ENCODE peak calls at places on chromosomes 2 and 18, in four cellular contexts. One of them, this sample, is unnamed.

GRCh38 chr2:132586835-132587234 is 83.2 kb downstream of the LYPD1 start:
- DNase-seq in AG10803: no peak
- DNase-seq in psoas muscle: no peak
- DNase-seq in IMR-90: no peak
- DNase-seq in this sample: no peak

GRCh38 chr18:23336072-23336471 is 117.0 kb upstream of the RIOK3 start:
- DNase-seq in IMR-90: no peak
- DNase-seq in psoas muscle: no peak
- DNase-seq in AG10803: no peak
- DNase-seq in this sample: peak

GRCh38 chr2:67476808-67477790 is 80.0 kb downstream of the ETAA1 start:
- DNase-seq in psoas muscle: no peak
- DNase-seq in AG10803: peak
- DNase-seq in IMR-90: peak
- DNase-seq in this sample: peak

GRCh38 chr2:112794131-112794733 is 9.9 kb upstream of the IL1A start:
- DNase-seq in AG10803: peak
- DNase-seq in psoas muscle: no peak
- DNase-seq in IMR-90: peak
- DNase-seq in this sample: peak

GRCh38 chr2:71602581-71602980 is 149.2 kb downstream of the DYSF start:
- DNase-seq in IMR-90: no peak
- DNase-seq in AG10803: no peak
- DNase-seq in psoas muscle: peak
- DNase-seq in this sample: no peak

GRCh38 chr2:8018956-8019355 is 662.9 kb upstream of the ID2 start:
- DNase-seq in AG10803: no peak
- DNase-seq in IMR-90: peak
- DNase-seq in psoas muscle: no peak
- DNase-seq in this sample: no peak

GRCh38 chr18:41391616-41392610 is 563.1 kb upstream of the PIK3C3 start:
- DNase-seq in psoas muscle: peak
- DNase-seq in IMR-90: peak
- DNase-seq in AG10803: peak
- DNase-seq in this sample: peak

GRCh38 chr2:224517963-224518362 is 67.2 kb downstream of the CUL3 start:
- DNase-seq in AG10803: no peak
- DNase-seq in IMR-90: no peak
- DNase-seq in psoas muscle: no peak
- DNase-seq in this sample: no peak

GRCh38 chr2:6080837-6081541 is 388.8 kb downstream of the SOX11 start:
- DNase-seq in psoas muscle: no peak
- DNase-seq in IMR-90: no peak
- DNase-seq in AG10803: no peak
- DNase-seq in this sample: no peak

GRCh38 chr2:117068371-117068770 is 746.1 kb upstream of the DDX18 start:
- DNase-seq in psoas muscle: no peak
- DNase-seq in IMR-90: no peak
- DNase-seq in AG10803: no peak
- DNase-seq in this sample: no peak

GRCh38 chr2:240287496-240288086 is 147.1 kb upstream of the OTOS start:
- DNase-seq in AG10803: no peak
- DNase-seq in IMR-90: no peak
- DNase-seq in psoas muscle: peak
- DNase-seq in this sample: no peak

GRCh38 chr2:45962522-45962921 is 311.0 kb downstream of the PRKCE start:
- DNase-seq in AG10803: peak
- DNase-seq in IMR-90: peak
- DNase-seq in psoas muscle: peak
- DNase-seq in this sample: peak

GRCh38 chr2:240620149-240620731 is 5.0 kb upstream of the GPR35 start:
- DNase-seq in IMR-90: no peak
- DNase-seq in psoas muscle: peak
- DNase-seq in AG10803: no peak
- DNase-seq in this sample: no peak

GRCh38 chr2:121150126-121150525 is 134.9 kb downstream of the TFCP2L1 start:
- DNase-seq in IMR-90: no peak
- DNase-seq in psoas muscle: no peak
- DNase-seq in AG10803: no peak
- DNase-seq in this sample: no peak

GRCh38 chr2:223991611-223992010 is 34.3 kb downstream of the MRPL44 start:
- DNase-seq in AG10803: no peak
- DNase-seq in IMR-90: no peak
- DNase-seq in psoas muscle: no peak
- DNase-seq in this sample: no peak

GRCh38 chr2:233011268-233012190 is 1.5 kb downstream of the NGEF start:
- DNase-seq in psoas muscle: no peak
- DNase-seq in IMR-90: no peak
- DNase-seq in AG10803: no peak
- DNase-seq in this sample: no peak

GRCh38 chr2:240775911-240776310 is 44.1 kb downstream of the KIF1A start:
- DNase-seq in IMR-90: no peak
- DNase-seq in AG10803: no peak
- DNase-seq in psoas muscle: no peak
- DNase-seq in this sample: no peak

GRCh38 chr2:75002007-75002406 is 43.6 kb downstream of the POLE4 start:
- DNase-seq in IMR-90: peak
- DNase-seq in psoas muscle: no peak
- DNase-seq in AG10803: peak
- DNase-seq in this sample: peak

GRCh38 chr18:48948112-48949050 is 2.4 kb downstream of the SMAD7 start:
- DNase-seq in IMR-90: peak
- DNase-seq in AG10803: no peak
- DNase-seq in psoas muscle: peak
- DNase-seq in this sample: peak

GRCh38 chr2:100744589-100744988 is 75.3 kb upstream of the NPAS2 start:
- DNase-seq in psoas muscle: no peak
- DNase-seq in IMR-90: peak
- DNase-seq in AG10803: no peak
- DNase-seq in this sample: peak

GRCh38 chr2:149601141-149601796 is 13.7 kb upstream of the MMADHC start:
- DNase-seq in IMR-90: peak
- DNase-seq in AG10803: peak
- DNase-seq in psoas muscle: no peak
- DNase-seq in this sample: peak

GRCh38 chr18:45628979-45629958 is 14.0 kb downstream of the SLC14A2 start:
- DNase-seq in IMR-90: peak
- DNase-seq in AG10803: peak
- DNase-seq in psoas muscle: no peak
- DNase-seq in this sample: no peak

GRCh38 chr2:102703748-102704147 is 58.1 kb upstream of the TMEM182 start:
- DNase-seq in IMR-90: peak
- DNase-seq in psoas muscle: no peak
- DNase-seq in AG10803: peak
- DNase-seq in this sample: peak

GRCh38 chr2:221111739-221112138 is 460.4 kb downstream of the EPHA4 start:
- DNase-seq in psoas muscle: no peak
- DNase-seq in AG10803: no peak
- DNase-seq in IMR-90: no peak
- DNase-seq in this sample: no peak

GRCh38 chr2:30265441-30266015 is 34.2 kb downstream of the LBH start:
- DNase-seq in AG10803: peak
- DNase-seq in IMR-90: peak
- DNase-seq in psoas muscle: no peak
- DNase-seq in this sample: peak

GRCh38 chr2:224807153-224807964 is 91.2 kb upstream of the CCDC195 start:
- DNase-seq in IMR-90: no peak
- DNase-seq in psoas muscle: no peak
- DNase-seq in AG10803: no peak
- DNase-seq in this sample: peak

GRCh38 chr2:105597011-105597830 is 147.5 kb upstream of the NCK2 start:
- DNase-seq in AG10803: no peak
- DNase-seq in psoas muscle: no peak
- DNase-seq in IMR-90: no peak
- DNase-seq in this sample: no peak

GRCh38 chr2:135945521-135945920 is 39.9 kb downstream of the DARS1 start:
- DNase-seq in IMR-90: no peak
- DNase-seq in AG10803: peak
- DNase-seq in psoas muscle: no peak
- DNase-seq in this sample: no peak

GRCh38 chr2:121038831-121039230 is 246.2 kb downstream of the TFCP2L1 start:
- DNase-seq in IMR-90: no peak
- DNase-seq in AG10803: no peak
- DNase-seq in psoas muscle: no peak
- DNase-seq in this sample: no peak

GRCh38 chr18:43596106-43596712 is 318.9 kb upstream of the SYT4 start:
- DNase-seq in psoas muscle: no peak
- DNase-seq in AG10803: peak
- DNase-seq in IMR-90: peak
- DNase-seq in this sample: peak

GRCh38 chr2:36597003-36597531 is 901 bp downstream of the FEZ2 start:
- DNase-seq in IMR-90: no peak
- DNase-seq in psoas muscle: no peak
- DNase-seq in AG10803: no peak
- DNase-seq in this sample: no peak

GRCh38 chr2:232789067-232789466 is 12.7 kb upstream of the KCNJ13 start:
- DNase-seq in AG10803: no peak
- DNase-seq in IMR-90: no peak
- DNase-seq in psoas muscle: no peak
- DNase-seq in this sample: peak

GRCh38 chr18:42338683-42339082 is 383.6 kb downstream of the PIK3C3 start:
- DNase-seq in AG10803: no peak
- DNase-seq in psoas muscle: no peak
- DNase-seq in IMR-90: no peak
- DNase-seq in this sample: no peak

GRCh38 chr2:20474757-20475566 is 28.1 kb downstream of the RHOB start:
- DNase-seq in IMR-90: no peak
- DNase-seq in psoas muscle: no peak
- DNase-seq in AG10803: no peak
- DNase-seq in this sample: no peak

GRCh38 chr2:205858781-205859478 is 176.6 kb downstream of the NRP2 start:
- DNase-seq in psoas muscle: no peak
- DNase-seq in IMR-90: peak
- DNase-seq in AG10803: peak
- DNase-seq in this sample: peak

GRCh38 chr2:50722828-50723227 is 309.1 kb downstream of the NRXN1 start:
- DNase-seq in AG10803: no peak
- DNase-seq in IMR-90: no peak
- DNase-seq in psoas muscle: no peak
- DNase-seq in this sample: no peak

GRCh38 chr2:22336414-22336813 is 1048.6 kb upstream of the KLHL29 start:
- DNase-seq in psoas muscle: no peak
- DNase-seq in IMR-90: no peak
- DNase-seq in AG10803: no peak
- DNase-seq in this sample: no peak
- TF ChIP-seq CTCF in psoas muscle: no peak
- TF ChIP-seq CTCF in IMR-90: no peak
- TF ChIP-seq CTCF in AG10803: no peak
- TF ChIP-seq CTCF in this sample: no peak

GRCh38 chr2:104033399-104033798 is 820.5 kb upstream of the POU3F3 start:
- DNase-seq in psoas muscle: no peak
- DNase-seq in AG10803: no peak
- DNase-seq in IMR-90: no peak
- DNase-seq in this sample: no peak
- TF ChIP-seq CTCF in psoas muscle: no peak
- TF ChIP-seq CTCF in AG10803: peak
- TF ChIP-seq CTCF in IMR-90: no peak
- TF ChIP-seq CTCF in this sample: no peak

DNA sequence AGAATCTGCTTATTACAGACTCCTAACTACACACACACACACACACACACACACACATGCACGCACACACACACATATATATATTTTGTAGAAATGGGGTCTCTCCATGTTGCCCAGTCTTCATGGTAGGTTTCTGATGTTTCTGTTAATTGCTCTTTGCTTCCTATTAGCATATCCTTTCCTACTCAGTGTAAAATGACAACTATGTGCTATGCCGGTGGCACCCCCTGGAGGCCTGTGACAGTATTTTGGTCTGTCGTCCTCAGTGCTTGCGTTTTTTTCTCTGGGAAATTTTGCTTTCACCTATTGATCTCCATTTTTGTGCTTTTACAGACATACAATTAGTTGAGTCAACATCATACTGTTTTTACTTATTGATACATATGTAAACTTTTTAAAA is 322.1 kb downstream of the LRRTM1 start:
- DNase-seq in AG10803: no peak
- DNase-seq in IMR-90: no peak
- DNase-seq in psoas muscle: no peak
- DNase-seq in this sample: no peak
- TF ChIP-seq CTCF in AG10803: peak
- TF ChIP-seq CTCF in IMR-90: peak
- TF ChIP-seq CTCF in psoas muscle: no peak
- TF ChIP-seq CTCF in this sample: peak

DNA sequence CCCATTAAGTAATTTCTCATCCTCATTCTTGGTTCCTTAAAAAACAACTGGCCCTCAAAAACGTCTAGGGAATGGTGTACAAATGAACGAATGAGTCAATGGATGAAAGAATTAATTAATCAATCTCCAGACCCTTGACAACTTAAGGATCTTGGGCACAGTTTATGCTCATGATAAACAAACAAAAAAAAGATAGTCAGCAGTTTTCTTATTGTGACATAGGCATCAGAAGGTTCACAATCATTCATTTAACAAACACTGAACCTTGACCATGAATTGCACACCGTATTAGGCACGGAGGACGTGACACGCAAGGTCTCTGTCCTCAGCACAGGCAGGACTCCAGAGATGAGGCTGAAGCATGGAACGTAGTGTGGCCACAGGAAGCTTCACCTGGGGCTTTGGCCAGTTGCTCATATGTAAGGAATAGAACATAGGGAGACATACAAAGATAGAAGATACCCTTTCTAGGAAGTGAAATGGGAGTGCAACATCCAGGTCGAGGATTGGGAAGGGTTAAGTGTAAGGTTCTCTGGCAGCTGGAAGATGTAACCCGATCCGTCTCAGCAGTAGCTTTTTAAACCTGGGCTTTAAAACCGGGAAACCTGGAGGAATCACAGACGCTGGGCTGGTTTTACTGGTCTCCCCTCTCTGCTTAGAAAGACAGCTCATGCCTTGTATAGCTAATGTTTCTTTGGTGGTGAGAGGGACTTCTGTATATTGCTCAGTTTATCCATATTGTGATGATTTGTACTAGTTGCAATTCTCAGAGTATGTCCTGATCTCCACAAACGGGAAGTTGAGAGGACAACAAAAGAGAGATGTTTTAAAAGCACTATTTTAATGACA is 8.9 kb upstream of the LTBP1 start:
- DNase-seq in IMR-90: peak
- DNase-seq in AG10803: no peak
- DNase-seq in psoas muscle: no peak
- DNase-seq in this sample: peak
- TF ChIP-seq CTCF in IMR-90: no peak
- TF ChIP-seq CTCF in AG10803: no peak
- TF ChIP-seq CTCF in psoas muscle: no peak
- TF ChIP-seq CTCF in this sample: no peak

GRCh38 chr2:217756375-217757107 is 246.3 kb downstream of the TNS1 start:
- DNase-seq in IMR-90: peak
- DNase-seq in psoas muscle: peak
- DNase-seq in AG10803: peak
- DNase-seq in this sample: peak
- TF ChIP-seq CTCF in IMR-90: peak
- TF ChIP-seq CTCF in psoas muscle: peak
- TF ChIP-seq CTCF in AG10803: peak
- TF ChIP-seq CTCF in this sample: peak